ENCODE peak calls at places on chromosomes 3 and 15, in ten cellular contexts. J is T-helper 1 cell; K is Peyer's patch; W is hippocampal formation; I is neural crest cell; L is progenitor cell of endocrine pancreas; A is iPS-NIHi11; S is left lobe of liver; E is CD8-positive, alpha-beta T cell; C is body of pancreas. H is an unnamed sample.

GRCh38 chr15:80026754-80027153 is 32.7 kb upstream of the ZFAND6 start:
- DNase-seq in J (no peak), K (no peak), W (no peak), I (no peak), L (no peak), A (no peak), S (peak; percentile 18), E (no peak), C (no peak), H (no peak)

GRCh38 chr15:63462053-63462452 is 42.3 kb upstream of the USP3 start:
- DNase-seq in J (no peak), K (no peak), W (no peak), I (no peak), L (no peak), A (no peak), S (no peak), E (no peak), C (no peak), H (no peak)

GRCh38 chr3:197286678-197287077 is 11.7 kb downstream of the DLG1 start:
- DNase-seq in J (no peak), K (no peak), W (no peak), I (no peak), L (no peak), A (no peak), S (no peak), E (no peak), C (no peak), H (no peak)

GRCh38 chr3:63795438-63795837 is 23.7 kb upstream of the C3orf49 start:
- DNase-seq in J (no peak), K (no peak), W (no peak), I (no peak), L (no peak), A (no peak), S (no peak), E (no peak), C (no peak), H (no peak)

GRCh38 chr15:87760915-87761314 is 495.6 kb downstream of the NTRK3 start:
- DNase-seq in J (no peak), K (no peak), W (no peak), I (no peak), L (no peak), A (no peak), S (no peak), E (no peak), C (no peak), H (no peak)

GRCh38 chr3:14283821-14284438 is 105.3 kb downstream of the LSM3 start:
- DNase-seq in J (no peak), K (no peak), W (no peak), I (no peak), L (no peak), A (no peak), S (no peak), E (no peak), C (no peak), H (no peak)

GRCh38 chr3:46902188-46902631 is 24.7 kb downstream of the PTH1R start:
- DNase-seq in J (no peak), K (no peak), W (no peak), I (no peak), L (no peak), A (no peak), S (no peak), E (no peak), C (no peak), H (no peak)

GRCh38 chr3:65960087-65960486 is 78.6 kb downstream of the MAGI1 start:
- DNase-seq in J (no peak), K (no peak), W (no peak), I (no peak), L (no peak), A (no peak), S (no peak), E (no peak), C (no peak), H (no peak)

GRCh38 chr3:183306798-183307671 is 54.0 kb downstream of the B3GNT5 start:
- DNase-seq in J (no peak), K (peak; percentile 94), W (peak; percentile 64), I (no peak), L (no peak), A (peak; percentile 33), S (peak; percentile 55), E (no peak), C (peak; percentile 85), H (peak; percentile 94)

GRCh38 chr3:195403244-195403643 is 39.6 kb downstream of the ACAP2 start:
- DNase-seq in J (no peak), K (no peak), W (no peak), I (no peak), L (no peak), A (no peak), S (no peak), E (no peak), C (no peak), H (no peak)

GRCh38 chr3:25297667-25298585 is 130.1 kb upstream of the RARB start:
- DNase-seq in J (no peak), K (no peak), W (no peak), I (no peak), L (no peak), A (no peak), S (no peak), E (no peak), C (no peak), H (no peak)

GRCh38 chr3:48715179-48715800 is 1.7 kb downstream of the IP6K2 start:
- DNase-seq in J (no peak), K (no peak), W (no peak), I (no peak), L (no peak), A (peak; percentile 29), S (no peak), E (no peak), C (no peak), H (no peak)

GRCh38 chr3:43004282-43004681 is 25.2 kb downstream of the GASK1A start:
- DNase-seq in J (no peak), K (no peak), W (no peak), I (no peak), L (no peak), A (no peak), S (no peak), E (no peak), C (no peak), H (no peak)

H was measured in mucosa of gallbladder.